ENCODE peak calls at places on chromosome 17, in nine cellular contexts. O is pancreas, G is A549, C is heart right ventricle, Y is adrenal gland, N is vagina, X is stomach, K is lower lobe of right lung, U is heart left ventricle. H is an unnamed sample.
A peak's percentile ranks its signal among the peaks of the same experiment; 100 is the strongest.

GRCh38 chr17:59719526-59719925 is 12.1 kb downstream of the VMP1 start:
- DNase-seq in G (no peak), N (no peak), C (no peak), U (no peak), K (no peak), X (no peak), Y (no peak), O (no peak), H (no peak)

GRCh38 chr17:50129303-50129945 is 536 bp downstream of the SAMD14 start:
- DNase-seq in O (no peak), U (no peak), Y (peak; percentile 35), K (no peak), N (no peak), G (no peak), C (no peak), X (no peak), H (no peak)

GRCh38 chr17:60165976-60166375 is 16.2 kb downstream of the CA4 start:
- DNase-seq in K (no peak), U (no peak), Y (peak; percentile 5), C (no peak), X (peak; percentile 69), O (no peak), N (no peak), G (no peak), H (no peak)

GRCh38 chr17:61809816-61810392 is 53.4 kb downstream of the BRIP1 start:
- DNase-seq in Y (no peak), O (no peak), U (no peak), K (no peak), X (no peak), N (no peak), C (no peak), G (no peak), H (no peak)

GRCh38 chr17:73371285-73371684 is 59.5 kb upstream of the CDC42EP4 start:
- DNase-seq in G (peak; percentile 44), C (no peak), Y (no peak), O (no peak), N (no peak), U (no peak), X (no peak), K (no peak), H (no peak)

GRCh38 chr17:82933911-82934310 is 94.1 kb upstream of the ZNF750 start:
- DNase-seq in Y (peak; percentile 8), O (peak; percentile 7), G (no peak), C (no peak), X (peak; percentile 17), U (no peak), N (no peak), K (peak; percentile 16), H (peak; percentile 69)

GRCh38 chr17:30158896-30159625 is 42.4 kb downstream of the NSRP1 start:
- DNase-seq in C (no peak), O (no peak), Y (no peak), U (no peak), X (no peak), N (no peak), K (no peak), G (no peak), H (no peak)

GRCh38 chr17:62860962-62861873 is 53.1 kb upstream of the MARCHF10 start:
- DNase-seq in K (no peak), N (no peak), Y (no peak), U (no peak), O (no peak), X (no peak), C (no peak), G (no peak), H (peak; percentile 47)

GRCh38 chr17:66602659-66603363 is 232.1 kb upstream of the CACNG5 start:
- DNase-seq in Y (no peak), X (no peak), U (peak; percentile 15), K (no peak), G (no peak), C (peak; percentile 16), O (no peak), N (no peak), H (no peak)

GRCh38 chr17:44878627-44879221 is 20.5 kb downstream of the EFTUD2 start:
- DNase-seq in K (no peak), N (no peak), O (no peak), U (no peak), Y (no peak), G (peak; percentile 80), X (no peak), C (peak; percentile 49), H (no peak)

GRCh38 chr17:44909681-44910144 is 5.6 kb downstream of the GFAP start:
- DNase-seq in C (no peak), O (no peak), G (no peak), N (no peak), U (no peak), Y (no peak), K (no peak), X (no peak), H (no peak)

GRCh38 chr17:47914296-47914948 is 18.4 kb downstream of the SP2 start:
- DNase-seq in X (no peak), C (no peak), N (no peak), K (no peak), Y (no peak), G (no peak), O (no peak), U (no peak), H (no peak)

GRCh38 chr17:82703935-82704865 is 5.7 kb upstream of the RAB40B start:
- DNase-seq in G (no peak), K (no peak), X (peak; percentile 51), N (no peak), C (no peak), Y (no peak), O (no peak), U (no peak), H (no peak)

GRCh38 chr17:56231693-56232092 is 78.4 kb downstream of the ANKFN1 start:
- DNase-seq in C (no peak), N (no peak), G (no peak), X (no peak), O (no peak), U (no peak), K (no peak), Y (no peak), H (no peak)

GRCh38 chr17:1744551-1745512 is 2.2 kb downstream of the SERPINF2 start:
- DNase-seq in O (no peak), Y (no peak), C (no peak), X (no peak), G (no peak), U (no peak), N (no peak), K (no peak), H (no peak)

GRCh38 chr17:30084773-30085172 is 31.8 kb upstream of the NSRP1 start:
- DNase-seq in Y (no peak), X (no peak), K (no peak), N (no peak), U (no peak), C (no peak), G (no peak), O (no peak), H (no peak)

GRCh38 chr17:82194765-82195164 is 17.9 kb downstream of the CCDC57 start:
- DNase-seq in G (no peak), K (no peak), U (no peak), Y (no peak), N (no peak), X (no peak), O (no peak), C (no peak), H (no peak)

DNA sequence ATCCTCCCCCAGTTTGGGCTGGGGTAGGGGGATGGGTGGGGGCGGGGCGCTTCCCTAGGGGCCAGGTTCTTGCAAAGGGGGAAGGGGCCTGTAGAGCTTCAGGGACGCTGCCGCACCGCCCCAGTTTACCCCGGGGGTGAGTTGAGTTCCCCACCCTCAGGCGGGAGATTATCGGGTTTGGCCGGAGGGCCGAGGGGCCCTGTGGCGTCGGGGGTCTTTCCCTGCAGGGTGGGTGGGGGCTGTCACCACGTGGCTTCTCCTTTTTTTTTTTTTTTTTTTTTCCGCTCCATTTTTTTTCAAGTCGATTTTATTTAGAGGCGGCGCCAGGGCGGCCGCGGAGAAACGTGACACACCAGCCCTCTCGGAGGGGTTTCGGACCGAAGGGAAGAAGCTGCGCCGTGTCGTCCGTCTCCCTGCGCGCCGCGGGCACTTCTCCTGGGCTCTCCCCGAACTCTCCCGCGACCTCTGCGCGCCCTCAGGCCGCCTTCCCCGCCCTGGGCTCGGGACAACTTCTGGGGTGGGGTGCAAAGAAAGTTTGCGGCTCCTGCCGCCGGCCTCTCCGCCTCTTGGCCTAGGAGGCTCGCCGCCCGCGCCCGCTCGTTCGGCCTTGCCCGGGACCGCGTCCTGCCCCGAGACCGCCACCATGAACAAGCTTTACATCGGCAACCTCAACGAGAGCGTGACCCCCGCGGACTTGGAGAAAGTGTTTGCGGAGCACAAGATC is at the start of gene IGF2BP1:
- DNase-seq in K (no peak), N (no peak), C (no peak), Y (no peak), U (no peak), X (no peak), G (peak; percentile 88), O (no peak), H (peak; percentile 65)
- H3K27ac ChIP-seq in K (no peak within 1 kb of the TSS), N (no peak within 1 kb of the TSS), C (no peak within 1 kb of the TSS), Y (no peak within 1 kb of the TSS), U (no peak within 1 kb of the TSS), X (no peak within 1 kb of the TSS), G (peak within 1 kb of the TSS; percentile 93), O (no peak within 1 kb of the TSS), H (no peak within 1 kb of the TSS)

GRCh38 chr17:69084911-69085310 is 24.2 kb upstream of the ABCA9 start:
- DNase-seq in Y (no peak), C (no peak), O (no peak), U (no peak), K (no peak), G (peak; percentile 31), X (no peak), N (no peak), H (no peak)
- TF ChIP-seq CTCF in Y (peak; percentile 7), C (no peak), O (no peak), U (no peak), K (peak; percentile 18), G (no peak), X (no peak), N (no peak), H (no peak)

DNA sequence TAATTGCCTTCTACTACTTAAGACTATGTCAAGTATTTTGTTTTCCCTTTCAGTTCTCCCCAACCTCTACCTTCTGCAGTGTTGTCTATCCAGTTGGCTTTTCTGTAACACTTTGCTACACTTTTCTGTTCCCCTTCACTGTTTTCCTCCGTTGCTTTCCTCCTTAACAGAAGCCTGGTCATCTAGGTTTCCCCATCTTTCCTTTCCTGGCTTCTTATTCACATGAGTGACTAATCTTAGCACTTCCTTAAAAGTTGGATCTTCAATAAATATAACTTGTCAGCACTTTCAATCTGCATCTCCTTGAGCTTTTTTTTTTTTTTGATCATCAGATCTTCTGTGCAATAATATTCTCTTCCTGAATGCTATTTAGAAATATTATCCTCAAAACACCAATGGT is 2.8 kb upstream of the SLFN11 start:
- DNase-seq in N (no peak), G (no peak), C (no peak), K (no peak), U (no peak), X (no peak), O (no peak), Y (no peak), H (no peak)
- H3K27ac ChIP-seq in N (peak overlapping the region; percentile 100), G (no peak overlapping the region), C (no peak overlapping the region), K (peak overlapping the region; percentile 65), U (peak overlapping the region; percentile 93), X (peak overlapping the region; percentile 63), O (no peak overlapping the region), Y (peak overlapping the region; percentile 42), H (peak overlapping the region; percentile 60)

DNA sequence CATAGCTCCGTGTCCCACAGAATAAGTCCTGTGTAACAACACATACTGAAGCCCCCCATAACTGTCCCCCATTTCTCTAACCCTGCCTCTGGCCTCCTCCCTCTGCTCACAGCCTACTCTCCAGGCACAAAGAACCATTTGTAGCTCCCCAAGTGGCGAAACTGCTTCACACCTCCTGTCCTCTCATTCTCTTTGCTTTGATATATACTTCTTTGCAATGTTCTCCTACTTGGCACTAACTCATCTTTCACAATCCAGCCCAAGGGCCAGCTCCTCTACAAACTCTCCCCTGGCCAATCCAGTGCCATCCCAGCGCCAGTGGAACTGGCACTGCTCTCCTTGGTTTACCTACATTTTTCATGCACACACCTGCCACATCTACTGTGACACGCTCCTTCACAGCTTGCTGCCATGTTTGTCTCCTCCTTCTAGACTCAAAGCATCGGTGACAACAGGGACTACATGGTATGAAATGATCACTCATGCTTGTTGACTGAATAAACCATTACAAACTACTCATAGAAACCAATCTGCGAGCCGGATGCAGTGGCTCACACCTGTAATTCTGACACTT is 12.8 kb downstream of the CYTH1 start:
- DNase-seq in U (no peak), K (no peak), G (no peak), Y (no peak), O (no peak), X (no peak), C (no peak), N (no peak), H (no peak)
- TF ChIP-seq CTCF in U (no peak), K (no peak), G (no peak), Y (no peak), O (no peak), X (no peak), C (no peak), N (no peak), H (no peak)